ENCODE peak calls at places on chromosome 2, in nine cellular contexts. C is K562; L is foreskin keratinocyte; G is nephron progenitor cell; F is ACHN; T is T-helper 9 cell; J is HEK293T; P is naive thymus-derived CD8-positive, alpha-beta T cell; W is NCI-H1417 treated with DMSO at 0.1 percent for 48 hours. E is an unnamed sample.

GRCh38 chr2:84778921-84779320 is 102.0 kb downstream of the TRABD2A start:
- DNase-seq in L (no peak), C (no peak), F (no peak), P (peak), W (no peak), J (no peak), G (no peak), T (no peak), E (no peak)

GRCh38 chr2:139033300-139033699 is 253.1 kb upstream of the NXPH2 start:
- DNase-seq in T (no peak), F (peak), C (no peak), L (peak), P (no peak), G (no peak), J (no peak), W (no peak), E (no peak)

GRCh38 chr2:85737961-85738360 is 15.8 kb upstream of the ATOH8 start:
- DNase-seq in P (no peak), L (no peak), W (no peak), F (no peak), T (no peak), J (no peak), C (no peak), G (no peak), E (no peak)

GRCh38 chr2:108220942-108221541 is 18.7 kb upstream of the SULT1C3 start:
- DNase-seq in P (no peak), G (no peak), L (no peak), T (no peak), J (no peak), F (no peak), C (no peak), W (no peak), E (peak)

GRCh38 chr2:141021611-141022010 is 1109.2 kb downstream of the LRP1B start:
- DNase-seq in W (no peak), C (no peak), T (no peak), G (no peak), L (no peak), J (no peak), P (no peak), F (no peak), E (no peak)

GRCh38 chr2:145022021-145022670 is 502.2 kb upstream of the ZEB2 start:
- DNase-seq in T (no peak), C (no peak), J (no peak), F (no peak), P (no peak), L (no peak), G (no peak), W (no peak), E (no peak)

GRCh38 chr2:70965506-70965905 is 12.9 kb upstream of the ANKRD53 start:
- DNase-seq in F (no peak), L (no peak), T (no peak), G (no peak), C (no peak), P (no peak), J (no peak), W (no peak), E (no peak)

GRCh38 chr2:8606226-8606625 is 75.6 kb upstream of the ID2 start:
- DNase-seq in F (no peak), T (no peak), W (no peak), C (no peak), P (no peak), G (no peak), L (no peak), J (no peak), E (no peak)

GRCh38 chr2:73059106-73059505 is 12.4 kb downstream of the SFXN5 start:
- DNase-seq in T (no peak), G (no peak), L (no peak), C (no peak), J (no peak), W (no peak), F (no peak), P (no peak), E (no peak)

GRCh38 chr2:233353769-233354499 is at the start of gene DGKD:
- DNase-seq in F (peak), W (no peak), L (peak), T (peak), G (peak), J (peak), P (peak), C (peak), E (peak)

GRCh38 chr2:127003028-127003800 is 103.7 kb downstream of the BIN1 start:
- DNase-seq in F (no peak), G (no peak), P (no peak), T (no peak), J (no peak), C (no peak), W (no peak), L (no peak), E (no peak)

GRCh38 chr2:185757356-185757755 is 18.8 kb downstream of the FSIP2 start:
- DNase-seq in W (no peak), G (no peak), C (no peak), P (no peak), F (no peak), J (no peak), L (peak), T (no peak), E (no peak)

GRCh38 chr2:45681675-45682074 is 30.2 kb downstream of the PRKCE start:
- DNase-seq in L (peak), W (no peak), C (no peak), T (no peak), P (no peak), G (no peak), J (peak), F (peak), E (peak)

GRCh38 chr2:56474412-56475158 is 290.8 kb downstream of the CCDC85A start:
- DNase-seq in W (peak), F (no peak), L (peak), J (peak), G (no peak), P (no peak), C (no peak), T (no peak), E (no peak)

GRCh38 chr2:98583866-98584618 is 24.3 kb downstream of the COA5 start:
- DNase-seq in F (no peak), W (no peak), C (no peak), P (no peak), J (no peak), L (no peak), T (no peak), G (no peak), E (no peak)

GRCh38 chr2:159988412-159988970 is 73.9 kb downstream of the PLA2R1 start:
- DNase-seq in G (no peak), J (no peak), F (no peak), L (no peak), C (no peak), P (no peak), W (no peak), T (no peak), E (no peak)

GRCh38 chr2:30332791-30333453 is 101.6 kb downstream of the LBH start:
- DNase-seq in F (no peak), J (no peak), G (no peak), P (no peak), W (no peak), C (no peak), L (no peak), T (no peak), E (no peak)

GRCh38 chr2:33068261-33068660 is 121.5 kb downstream of the LTBP1 start:
- DNase-seq in C (no peak), T (no peak), L (peak), F (peak), P (no peak), W (no peak), J (no peak), G (no peak), E (no peak)

GRCh38 chr2:6576312-6576711 is 289.4 kb downstream of the CMPK2 start:
- DNase-seq in P (no peak), F (no peak), T (no peak), C (no peak), L (peak), J (no peak), G (no peak), W (no peak), E (no peak)

GRCh38 chr2:108929896-108930425 is 59.1 kb downstream of the EDAR start:
- DNase-seq in L (no peak), F (no peak), T (no peak), G (no peak), P (no peak), J (no peak), W (no peak), C (peak), E (no peak)

GRCh38 chr2:231764752-231765151 is 16.3 kb downstream of the PDE6D start:
- DNase-seq in P (no peak), F (peak), G (no peak), C (no peak), W (no peak), J (no peak), T (no peak), L (no peak), E (no peak)

GRCh38 chr2:26770986-26771586 is 7.0 kb downstream of the SLC35F6 start:
- DNase-seq in F (peak), L (peak), J (no peak), W (no peak), T (no peak), P (peak), G (no peak), C (peak), E (no peak)

GRCh38 chr2:73516033-73516432 is 126.2 kb downstream of the NAT8 start:
- DNase-seq in T (no peak), P (no peak), G (no peak), L (peak), C (no peak), J (no peak), F (no peak), W (no peak), E (no peak)

GRCh38 chr2:38528008-38528442 is 74.7 kb downstream of the HNRNPLL start:
- DNase-seq in W (peak), P (no peak), J (peak), C (peak), G (peak), F (peak), T (no peak), L (peak), E (peak)

GRCh38 chr2:203535784-203536590 is 886 bp upstream of the RAPH1 start:
- DNase-seq in T (no peak), L (peak), C (peak), G (no peak), J (no peak), W (no peak), F (no peak), P (no peak), E (no peak)

GRCh38 chr2:71154798-71155197 is 24.4 kb downstream of the MPHOSPH10 start:
- DNase-seq in P (no peak), G (no peak), F (peak), T (no peak), C (peak), W (no peak), J (peak), L (peak), E (peak)

GRCh38 chr2:6970976-6971480 is 53.8 kb downstream of the RNF144A start:
- DNase-seq in W (no peak), P (no peak), G (no peak), L (no peak), J (no peak), T (no peak), F (no peak), C (no peak), E (no peak)

GRCh38 chr2:120589782-120590608 is 145.7 kb upstream of the GLI2 start:
- DNase-seq in T (no peak), W (no peak), C (no peak), J (no peak), F (peak), L (peak), G (no peak), P (no peak), E (no peak)

GRCh38 chr2:96256611-96257113 is 9.1 kb downstream of the TMEM127 start:
- DNase-seq in T (no peak), W (no peak), L (no peak), F (no peak), C (no peak), P (peak), J (no peak), G (no peak), E (no peak)

GRCh38 chr2:236601306-236602202 is 31.9 kb downstream of the ACKR3 start:
- DNase-seq in J (no peak), C (no peak), W (no peak), L (peak), G (no peak), P (no peak), F (no peak), T (no peak), E (no peak)

GRCh38 chr2:109531896-109532727 is 81.7 kb downstream of the SEPTIN10 start:
- DNase-seq in L (no peak), G (no peak), P (no peak), W (no peak), F (no peak), C (no peak), T (no peak), J (no peak), E (no peak)

GRCh38 chr2:26469092-26469710 is 8.7 kb downstream of the OTOF start:
- DNase-seq in T (no peak), J (peak), P (peak), F (peak), C (peak), L (peak), W (no peak), G (peak), E (peak)

GRCh38 chr2:169808211-169808610 is 9.5 kb downstream of the SSB start:
- DNase-seq in W (no peak), L (no peak), C (no peak), G (no peak), J (no peak), P (no peak), F (no peak), T (no peak), E (no peak)

GRCh38 chr2:112962308-112963175 is 15.3 kb upstream of the IL36G start:
- DNase-seq in W (no peak), T (no peak), J (no peak), L (peak), F (no peak), C (no peak), P (no peak), G (no peak), E (no peak)

GRCh38 chr2:176910828-176911227 is 301.8 kb upstream of the HNRNPA3 start:
- DNase-seq in C (no peak), G (no peak), T (no peak), F (no peak), L (no peak), J (no peak), W (no peak), P (no peak), E (no peak)

GRCh38 chr2:79947751-79948150 is 356.8 kb downstream of the LRRTM1 start:
- DNase-seq in T (no peak), J (no peak), G (no peak), P (no peak), F (no peak), L (no peak), C (no peak), W (no peak), E (no peak)